ENCODE peak calls at places on chromosomes 5 and 9, in nine cellular contexts. N, J, T, L, F, H, W, R and Y are unnamed samples.

GRCh38 chr5:115374057-115374775 is 77.8 kb upstream of the CCDC112 start:
- DNase-seq in N (no peak), J (no peak), T (no peak), L (no peak), F (no peak), H (no peak), W (no peak), R (no peak), Y (no peak)

GRCh38 chr5:137778772-137779564 is 24.8 kb upstream of the HNRNPA0 start:
- DNase-seq in N (peak; percentile 58), J (peak; percentile 27), T (peak; percentile 50), L (peak; percentile 62), F (peak; percentile 39), H (peak; percentile 33), W (no peak), R (peak; percentile 20), Y (peak; percentile 14)

GRCh38 chr9:21831841-21832509 is 29.5 kb downstream of the MTAP start:
- DNase-seq in N (peak; percentile 95), J (no peak), T (no peak), L (no peak), F (peak; percentile 98), H (peak; percentile 92), W (no peak), R (no peak), Y (no peak)

GRCh38 chr5:52774005-52774410 is 13.7 kb upstream of the ITGA1 start:
- DNase-seq in N (no peak), J (no peak), T (no peak), L (peak; percentile 61), F (no peak), H (no peak), W (no peak), R (no peak), Y (no peak)

GRCh38 chr5:78108564-78108963 is 185.9 kb downstream of the AP3B1 start:
- DNase-seq in N (no peak), J (no peak), T (no peak), L (peak; percentile 17), F (no peak), H (no peak), W (no peak), R (no peak), Y (no peak)

GRCh38 chr5:72177538-72177937 is 70.3 kb downstream of the MAP1B start:
- DNase-seq in N (no peak), J (no peak), T (no peak), L (no peak), F (no peak), H (no peak), W (no peak), R (no peak), Y (no peak)

GRCh38 chr9:124880501-124880900 is 18.6 kb downstream of the ARPC5L start:
- DNase-seq in N (no peak), J (no peak), T (no peak), L (no peak), F (no peak), H (no peak), W (no peak), R (no peak), Y (no peak)

GRCh38 chr5:150122158-150122510 is 33.5 kb downstream of the PDGFRB start:
- DNase-seq in N (peak; percentile 49), J (peak; percentile 56), T (peak; percentile 48), L (peak; percentile 61), F (no peak), H (no peak), W (peak; percentile 89), R (peak; percentile 72), Y (no peak)

GRCh38 chr5:56481147-56481997 is 248.2 kb upstream of the ANKRD55 start:
- DNase-seq in N (peak; percentile 64), J (peak; percentile 35), T (peak; percentile 59), L (peak; percentile 59), F (peak; percentile 54), H (peak; percentile 15), W (peak; percentile 36), R (no peak), Y (no peak)

GRCh38 chr5:56480305-56481146 is 247.4 kb upstream of the ANKRD55 start:
- DNase-seq in N (peak; percentile 86), J (peak; percentile 96), T (peak; percentile 65), L (peak; percentile 87), F (peak; percentile 84), H (peak; percentile 75), W (peak; percentile 40), R (no peak), Y (no peak)

GRCh38 chr5:56479126-56479525 is 246.0 kb upstream of the ANKRD55 start:
- DNase-seq in N (no peak), J (no peak), T (peak; percentile 58), L (no peak), F (no peak), H (no peak), W (no peak), R (no peak), Y (no peak)

GRCh38 chr5:56478062-56478461 is 244.9 kb upstream of the ANKRD55 start:
- DNase-seq in N (no peak), J (no peak), T (no peak), L (no peak), F (no peak), H (no peak), W (no peak), R (no peak), Y (no peak)

GRCh38 chr5:56479701-56480304 is 246.7 kb upstream of the ANKRD55 start:
- DNase-seq in N (no peak), J (no peak), T (peak; percentile 26), L (no peak), F (no peak), H (peak; percentile 34), W (no peak), R (no peak), Y (no peak)
- H3K9ac ChIP-seq in N (peak overlapping the region; percentile 85), J (peak overlapping the region; percentile 78), T (peak overlapping the region; percentile 74), L (no peak overlapping the region), F (peak overlapping the region; percentile 66), H (no peak overlapping the region), W (peak overlapping the region; percentile 24), R (no peak overlapping the region), Y (no peak overlapping the region)

GRCh38 chr5:81537905-81538535 is 144.1 kb upstream of the ACOT12 start:
- DNase-seq in N (no peak), J (no peak), T (no peak), L (no peak), F (no peak), H (no peak), W (no peak), R (no peak), Y (no peak)

GRCh38 chr5:81544351-81545001 is 150.5 kb upstream of the ACOT12 start:
- DNase-seq in N (no peak), J (no peak), T (no peak), L (no peak), F (peak; percentile 8), H (peak; percentile 35), W (peak; percentile 18), R (no peak), Y (no peak)

GRCh38 chr5:81545911-81546310 is 152.0 kb upstream of the ACOT12 start:
- DNase-seq in N (no peak), J (no peak), T (no peak), L (peak; percentile 7), F (no peak), H (peak; percentile 5), W (no peak), R (no peak), Y (no peak)

DNA sequence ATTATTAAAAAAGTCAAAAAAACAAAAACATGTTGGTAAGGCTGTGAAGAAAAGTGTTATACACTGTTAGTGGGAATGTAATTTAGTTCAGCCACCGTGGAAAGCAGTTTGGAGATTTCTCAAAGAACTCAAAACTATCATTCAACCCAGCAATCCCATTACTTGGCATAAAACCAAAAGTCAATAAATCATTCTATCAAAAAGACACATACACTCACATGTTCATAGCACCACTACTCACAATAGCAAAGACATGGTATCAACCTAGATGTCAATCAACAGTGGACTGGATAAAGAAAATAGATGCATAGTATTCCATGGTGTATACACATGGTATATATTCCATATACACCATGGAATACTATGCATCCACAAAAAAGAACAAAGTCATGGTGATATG is 148.3 kb upstream of the ACOT12 start:
- DNase-seq in N (no peak), J (no peak), T (no peak), L (no peak), F (no peak), H (no peak), W (no peak), R (no peak), Y (no peak)
- H3K9me3 ChIP-seq in N (no peaks in the 10 kb centered on the region), J (no peaks in the 10 kb centered on the region), T (no peaks in the 10 kb centered on the region), L (no peaks in the 10 kb centered on the region), F (no peaks in the 10 kb centered on the region), H (no peaks in the 10 kb centered on the region), W (no peaks in the 10 kb centered on the region), R (no peaks in the 10 kb centered on the region), Y (no peaks in the 10 kb centered on the region)

GRCh38 chr5:96857924-96858323 is 18.4 kb upstream of the ERAP2 start:
- DNase-seq in N (no peak), J (no peak), T (no peak), L (no peak), F (no peak), H (no peak), W (no peak), R (no peak), Y (no peak)

GRCh38 chr5:96857454-96857853 is 18.8 kb upstream of the ERAP2 start:
- DNase-seq in N (no peak), J (no peak), T (no peak), L (no peak), F (no peak), H (no peak), W (no peak), R (no peak), Y (no peak)

GRCh38 chr5:96863949-96864649 is 12.2 kb upstream of the ERAP2 start:
- DNase-seq in N (no peak), J (no peak), T (no peak), L (no peak), F (no peak), H (no peak), W (no peak), R (no peak), Y (no peak)

GRCh38 chr5:96863114-96863513 is 13.2 kb upstream of the ERAP2 start:
- DNase-seq in N (no peak), J (no peak), T (no peak), L (no peak), F (no peak), H (no peak), W (no peak), R (no peak), Y (no peak)

GRCh38 chr5:96861044-96861443 is 15.3 kb upstream of the ERAP2 start:
- DNase-seq in N (no peak), J (no peak), T (no peak), L (peak; percentile 22), F (no peak), H (no peak), W (no peak), R (no peak), Y (no peak)
- H3K27ac ChIP-seq in N (no peak overlapping the region), J (no peak overlapping the region), T (no peak overlapping the region), L (no peak overlapping the region), F (no peak overlapping the region), H (no peak overlapping the region), W (no peak overlapping the region), R (no peak overlapping the region), Y (no peak overlapping the region)

GRCh38 chr9:34651286-34651685 is 699 bp upstream of the IL11RA start:
- DNase-seq in N (peak; percentile 75), J (no peak), T (no peak), L (no peak), F (peak; percentile 54), H (peak; percentile 47), W (peak; percentile 70), R (no peak), Y (no peak)

GRCh38 chr9:34652608-34653007 is 623 bp downstream of the IL11RA start:
- DNase-seq in N (peak; percentile 45), J (no peak), T (no peak), L (no peak), F (no peak), H (no peak), W (no peak), R (no peak), Y (no peak)

GRCh38 chr9:34653131-34653530 is 1.1 kb downstream of the IL11RA start:
- DNase-seq in N (peak; percentile 78), J (no peak), T (no peak), L (no peak), F (peak; percentile 52), H (peak; percentile 49), W (no peak), R (no peak), Y (no peak)

GRCh38 chr9:34650816-34651215 is 1.2 kb upstream of the IL11RA start:
- DNase-seq in N (no peak), J (no peak), T (no peak), L (no peak), F (peak; percentile 26), H (peak; percentile 46), W (no peak), R (no peak), Y (no peak)

GRCh38 chr9:34651876-34652602 is at the start of gene IL11RA:
- DNase-seq in N (peak; percentile 84), J (peak; percentile 92), T (peak; percentile 41), L (peak; percentile 95), F (peak; percentile 84), H (peak; percentile 88), W (peak; percentile 93), R (peak; percentile 94), Y (no peak)
- H3K9ac ChIP-seq in N (peak within 1 kb of the TSS; percentile 68), J (peak within 1 kb of the TSS; percentile 68), T (peak within 1 kb of the TSS; percentile 14), L (peak within 1 kb of the TSS; percentile 30), F (peak within 1 kb of the TSS; percentile 99), H (peak within 1 kb of the TSS; percentile 33), W (peak within 1 kb of the TSS; percentile 38), R (peak within 1 kb of the TSS; percentile 87), Y (peak within 1 kb of the TSS; percentile 78)